ENCODE peak calls at places on chromosomes 5 and 9, in ten cellular contexts. One of them, this sample, is unnamed.

GRCh38 chr9:105401651-105402050 is 46.2 kb upstream of the FSD1L start:
- DNase-seq in T-helper 1 cell: no peak
- DNase-seq in A549: peak
- DNase-seq in head of caudate nucleus: no peak
- DNase-seq in OCI-LY7: peak
- DNase-seq in stimulated activated CD4-positive, alpha-beta T cell treated with anti-CD3 and anti-CD28 coated beads, Interleukin-2, amount 100 ng/mL, for 48 hours: no peak
- DNase-seq in lower leg skin: no peak
- DNase-seq in esophagus squamous epithelium: no peak
- DNase-seq in GM23248: peak
- DNase-seq in heart left ventricle: no peak
- DNase-seq in this sample: no peak

GRCh38 chr5:20353481-20353880 is 365.5 kb upstream of the CDH18 start:
- DNase-seq in T-helper 1 cell: no peak
- DNase-seq in A549: no peak
- DNase-seq in head of caudate nucleus: no peak
- DNase-seq in OCI-LY7: no peak
- DNase-seq in stimulated activated CD4-positive, alpha-beta T cell treated with anti-CD3 and anti-CD28 coated beads, Interleukin-2, amount 100 ng/mL, for 48 hours: no peak
- DNase-seq in lower leg skin: no peak
- DNase-seq in esophagus squamous epithelium: no peak
- DNase-seq in GM23248: no peak
- DNase-seq in heart left ventricle: no peak
- DNase-seq in this sample: no peak

GRCh38 chr9:133715295-133715865 is 22.8 kb downstream of the SARDH start:
- DNase-seq in T-helper 1 cell: no peak
- DNase-seq in A549: no peak
- DNase-seq in head of caudate nucleus: no peak
- DNase-seq in OCI-LY7: no peak
- DNase-seq in stimulated activated CD4-positive, alpha-beta T cell treated with anti-CD3 and anti-CD28 coated beads, Interleukin-2, amount 100 ng/mL, for 48 hours: no peak
- DNase-seq in lower leg skin: no peak
- DNase-seq in esophagus squamous epithelium: no peak
- DNase-seq in GM23248: no peak
- DNase-seq in heart left ventricle: peak
- DNase-seq in this sample: no peak

GRCh38 chr5:115267617-115268016 is 4.9 kb upstream of the PGGT1B start:
- DNase-seq in T-helper 1 cell: no peak
- DNase-seq in A549: no peak
- DNase-seq in head of caudate nucleus: no peak
- DNase-seq in OCI-LY7: no peak
- DNase-seq in stimulated activated CD4-positive, alpha-beta T cell treated with anti-CD3 and anti-CD28 coated beads, Interleukin-2, amount 100 ng/mL, for 48 hours: no peak
- DNase-seq in lower leg skin: no peak
- DNase-seq in esophagus squamous epithelium: no peak
- DNase-seq in GM23248: peak
- DNase-seq in heart left ventricle: no peak
- DNase-seq in this sample: no peak

GRCh38 chr5:158522761-158523160 is 577.0 kb downstream of the EBF1 start:
- DNase-seq in T-helper 1 cell: no peak
- DNase-seq in A549: no peak
- DNase-seq in head of caudate nucleus: no peak
- DNase-seq in OCI-LY7: no peak
- DNase-seq in stimulated activated CD4-positive, alpha-beta T cell treated with anti-CD3 and anti-CD28 coated beads, Interleukin-2, amount 100 ng/mL, for 48 hours: no peak
- DNase-seq in lower leg skin: no peak
- DNase-seq in esophagus squamous epithelium: no peak
- DNase-seq in GM23248: peak
- DNase-seq in heart left ventricle: peak
- DNase-seq in this sample: no peak

GRCh38 chr9:95506692-95507455 is 9.9 kb downstream of the PTCH1 start:
- DNase-seq in T-helper 1 cell: no peak
- DNase-seq in A549: peak
- DNase-seq in head of caudate nucleus: peak
- DNase-seq in OCI-LY7: peak
- DNase-seq in stimulated activated CD4-positive, alpha-beta T cell treated with anti-CD3 and anti-CD28 coated beads, Interleukin-2, amount 100 ng/mL, for 48 hours: no peak
- DNase-seq in lower leg skin: peak
- DNase-seq in esophagus squamous epithelium: no peak
- DNase-seq in GM23248: peak
- DNase-seq in heart left ventricle: peak
- DNase-seq in this sample: no peak

GRCh38 chr9:131185924-131186323 is 60.5 kb downstream of the NUP214 start:
- DNase-seq in T-helper 1 cell: no peak
- DNase-seq in A549: no peak
- DNase-seq in head of caudate nucleus: no peak
- DNase-seq in OCI-LY7: no peak
- DNase-seq in stimulated activated CD4-positive, alpha-beta T cell treated with anti-CD3 and anti-CD28 coated beads, Interleukin-2, amount 100 ng/mL, for 48 hours: no peak
- DNase-seq in lower leg skin: no peak
- DNase-seq in esophagus squamous epithelium: no peak
- DNase-seq in GM23248: no peak
- DNase-seq in heart left ventricle: no peak
- DNase-seq in this sample: no peak

GRCh38 chr5:179967489-179967888 is 59.8 kb upstream of the TBC1D9B start:
- DNase-seq in T-helper 1 cell: no peak
- DNase-seq in A549: no peak
- DNase-seq in head of caudate nucleus: no peak
- DNase-seq in OCI-LY7: no peak
- DNase-seq in stimulated activated CD4-positive, alpha-beta T cell treated with anti-CD3 and anti-CD28 coated beads, Interleukin-2, amount 100 ng/mL, for 48 hours: no peak
- DNase-seq in lower leg skin: no peak
- DNase-seq in esophagus squamous epithelium: no peak
- DNase-seq in GM23248: no peak
- DNase-seq in heart left ventricle: no peak
- DNase-seq in this sample: peak

GRCh38 chr5:173704615-173705511 is 88.4 kb upstream of the BOD1 start:
- DNase-seq in T-helper 1 cell: no peak
- DNase-seq in A549: no peak
- DNase-seq in head of caudate nucleus: peak
- DNase-seq in OCI-LY7: no peak
- DNase-seq in stimulated activated CD4-positive, alpha-beta T cell treated with anti-CD3 and anti-CD28 coated beads, Interleukin-2, amount 100 ng/mL, for 48 hours: no peak
- DNase-seq in lower leg skin: no peak
- DNase-seq in esophagus squamous epithelium: no peak
- DNase-seq in GM23248: no peak
- DNase-seq in heart left ventricle: peak
- DNase-seq in this sample: no peak

GRCh38 chr5:73591698-73592501 is 26.4 kb downstream of the UTP15 start:
- DNase-seq in T-helper 1 cell: no peak
- DNase-seq in A549: peak
- DNase-seq in head of caudate nucleus: no peak
- DNase-seq in OCI-LY7: no peak
- DNase-seq in stimulated activated CD4-positive, alpha-beta T cell treated with anti-CD3 and anti-CD28 coated beads, Interleukin-2, amount 100 ng/mL, for 48 hours: no peak
- DNase-seq in lower leg skin: no peak
- DNase-seq in esophagus squamous epithelium: no peak
- DNase-seq in GM23248: peak
- DNase-seq in heart left ventricle: no peak
- DNase-seq in this sample: no peak

GRCh38 chr5:151063136-151063544 is 17.7 kb downstream of the TNIP1 start:
- DNase-seq in T-helper 1 cell: no peak
- DNase-seq in A549: peak
- DNase-seq in head of caudate nucleus: no peak
- DNase-seq in OCI-LY7: no peak
- DNase-seq in stimulated activated CD4-positive, alpha-beta T cell treated with anti-CD3 and anti-CD28 coated beads, Interleukin-2, amount 100 ng/mL, for 48 hours: no peak
- DNase-seq in lower leg skin: no peak
- DNase-seq in esophagus squamous epithelium: no peak
- DNase-seq in GM23248: peak
- DNase-seq in heart left ventricle: peak
- DNase-seq in this sample: no peak

GRCh38 chr9:99000480-99001395 is 57.0 kb downstream of the COL15A1 start:
- DNase-seq in T-helper 1 cell: peak
- DNase-seq in A549: peak
- DNase-seq in head of caudate nucleus: peak
- DNase-seq in OCI-LY7: peak
- DNase-seq in stimulated activated CD4-positive, alpha-beta T cell treated with anti-CD3 and anti-CD28 coated beads, Interleukin-2, amount 100 ng/mL, for 48 hours: no peak
- DNase-seq in lower leg skin: no peak
- DNase-seq in esophagus squamous epithelium: no peak
- DNase-seq in GM23248: peak
- DNase-seq in heart left ventricle: no peak
- DNase-seq in this sample: peak

GRCh38 chr5:9288234-9288633 is 257.6 kb downstream of the SEMA5A start:
- DNase-seq in T-helper 1 cell: no peak
- DNase-seq in A549: no peak
- DNase-seq in head of caudate nucleus: peak
- DNase-seq in OCI-LY7: no peak
- DNase-seq in stimulated activated CD4-positive, alpha-beta T cell treated with anti-CD3 and anti-CD28 coated beads, Interleukin-2, amount 100 ng/mL, for 48 hours: no peak
- DNase-seq in lower leg skin: no peak
- DNase-seq in esophagus squamous epithelium: no peak
- DNase-seq in GM23248: peak
- DNase-seq in heart left ventricle: peak
- DNase-seq in this sample: no peak

GRCh38 chr9:73151653-73152382 is at the start of gene ANXA1:
- DNase-seq in T-helper 1 cell: no peak
- DNase-seq in A549: peak
- DNase-seq in head of caudate nucleus: no peak
- DNase-seq in OCI-LY7: no peak
- DNase-seq in stimulated activated CD4-positive, alpha-beta T cell treated with anti-CD3 and anti-CD28 coated beads, Interleukin-2, amount 100 ng/mL, for 48 hours: no peak
- DNase-seq in lower leg skin: no peak
- DNase-seq in esophagus squamous epithelium: no peak
- DNase-seq in GM23248: peak
- DNase-seq in heart left ventricle: no peak
- DNase-seq in this sample: no peak

GRCh38 chr5:111738118-111738517 is 18.9 kb downstream of the NREP start:
- DNase-seq in T-helper 1 cell: no peak
- DNase-seq in A549: no peak
- DNase-seq in head of caudate nucleus: no peak
- DNase-seq in OCI-LY7: peak
- DNase-seq in stimulated activated CD4-positive, alpha-beta T cell treated with anti-CD3 and anti-CD28 coated beads, Interleukin-2, amount 100 ng/mL, for 48 hours: no peak
- DNase-seq in lower leg skin: no peak
- DNase-seq in esophagus squamous epithelium: no peak
- DNase-seq in GM23248: no peak
- DNase-seq in heart left ventricle: no peak
- DNase-seq in this sample: no peak

GRCh38 chr5:55925181-55925580 is 69.6 kb downstream of the IL6ST start:
- DNase-seq in T-helper 1 cell: no peak
- DNase-seq in A549: no peak
- DNase-seq in head of caudate nucleus: no peak
- DNase-seq in OCI-LY7: no peak
- DNase-seq in stimulated activated CD4-positive, alpha-beta T cell treated with anti-CD3 and anti-CD28 coated beads, Interleukin-2, amount 100 ng/mL, for 48 hours: no peak
- DNase-seq in lower leg skin: peak
- DNase-seq in esophagus squamous epithelium: no peak
- DNase-seq in GM23248: no peak
- DNase-seq in heart left ventricle: no peak
- DNase-seq in this sample: no peak

GRCh38 chr5:63055421-63055820 is 476.8 kb downstream of the LRRC70 start:
- DNase-seq in T-helper 1 cell: no peak
- DNase-seq in A549: peak
- DNase-seq in head of caudate nucleus: no peak
- DNase-seq in OCI-LY7: no peak
- DNase-seq in stimulated activated CD4-positive, alpha-beta T cell treated with anti-CD3 and anti-CD28 coated beads, Interleukin-2, amount 100 ng/mL, for 48 hours: no peak
- DNase-seq in lower leg skin: no peak
- DNase-seq in esophagus squamous epithelium: no peak
- DNase-seq in GM23248: no peak
- DNase-seq in heart left ventricle: no peak
- DNase-seq in this sample: no peak

GRCh38 chr9:36327903-36328302 is 69.7 kb upstream of the GNE start:
- DNase-seq in T-helper 1 cell: no peak
- DNase-seq in A549: no peak
- DNase-seq in head of caudate nucleus: no peak
- DNase-seq in OCI-LY7: no peak
- DNase-seq in stimulated activated CD4-positive, alpha-beta T cell treated with anti-CD3 and anti-CD28 coated beads, Interleukin-2, amount 100 ng/mL, for 48 hours: no peak
- DNase-seq in lower leg skin: no peak
- DNase-seq in esophagus squamous epithelium: no peak
- DNase-seq in GM23248: peak
- DNase-seq in heart left ventricle: no peak
- DNase-seq in this sample: no peak

GRCh38 chr9:84411647-84412267 is 71.2 kb upstream of the SLC28A3 start:
- DNase-seq in T-helper 1 cell: no peak
- DNase-seq in A549: no peak
- DNase-seq in head of caudate nucleus: no peak
- DNase-seq in OCI-LY7: no peak
- DNase-seq in stimulated activated CD4-positive, alpha-beta T cell treated with anti-CD3 and anti-CD28 coated beads, Interleukin-2, amount 100 ng/mL, for 48 hours: no peak
- DNase-seq in lower leg skin: no peak
- DNase-seq in esophagus squamous epithelium: no peak
- DNase-seq in GM23248: no peak
- DNase-seq in heart left ventricle: no peak
- DNase-seq in this sample: no peak

GRCh38 chr9:109122726-109123621 is 3.2 kb upstream of the TMEM245 start:
- DNase-seq in T-helper 1 cell: no peak
- DNase-seq in A549: no peak
- DNase-seq in head of caudate nucleus: no peak
- DNase-seq in OCI-LY7: peak
- DNase-seq in stimulated activated CD4-positive, alpha-beta T cell treated with anti-CD3 and anti-CD28 coated beads, Interleukin-2, amount 100 ng/mL, for 48 hours: no peak
- DNase-seq in lower leg skin: no peak
- DNase-seq in esophagus squamous epithelium: no peak
- DNase-seq in GM23248: no peak
- DNase-seq in heart left ventricle: no peak
- DNase-seq in this sample: no peak

GRCh38 chr5:142794527-142794926 is 24.4 kb downstream of the ARHGAP26 start:
- DNase-seq in T-helper 1 cell: no peak
- DNase-seq in A549: no peak
- DNase-seq in head of caudate nucleus: no peak
- DNase-seq in OCI-LY7: no peak
- DNase-seq in stimulated activated CD4-positive, alpha-beta T cell treated with anti-CD3 and anti-CD28 coated beads, Interleukin-2, amount 100 ng/mL, for 48 hours: no peak
- DNase-seq in lower leg skin: no peak
- DNase-seq in esophagus squamous epithelium: no peak
- DNase-seq in GM23248: no peak
- DNase-seq in heart left ventricle: no peak
- DNase-seq in this sample: no peak

GRCh38 chr5:150075233-150075632 is 11.1 kb downstream of the CSF1R start:
- DNase-seq in T-helper 1 cell: no peak
- DNase-seq in A549: no peak
- DNase-seq in head of caudate nucleus: peak
- DNase-seq in OCI-LY7: no peak
- DNase-seq in stimulated activated CD4-positive, alpha-beta T cell treated with anti-CD3 and anti-CD28 coated beads, Interleukin-2, amount 100 ng/mL, for 48 hours: no peak
- DNase-seq in lower leg skin: peak
- DNase-seq in esophagus squamous epithelium: no peak
- DNase-seq in GM23248: no peak
- DNase-seq in heart left ventricle: no peak
- DNase-seq in this sample: no peak

GRCh38 chr9:98855592-98855991 is 48.1 kb downstream of the GALNT12 start:
- DNase-seq in T-helper 1 cell: no peak
- DNase-seq in A549: no peak
- DNase-seq in head of caudate nucleus: no peak
- DNase-seq in OCI-LY7: no peak
- DNase-seq in stimulated activated CD4-positive, alpha-beta T cell treated with anti-CD3 and anti-CD28 coated beads, Interleukin-2, amount 100 ng/mL, for 48 hours: no peak
- DNase-seq in lower leg skin: no peak
- DNase-seq in esophagus squamous epithelium: no peak
- DNase-seq in GM23248: no peak
- DNase-seq in heart left ventricle: no peak
- DNase-seq in this sample: no peak

GRCh38 chr9:27462434-27462833 is 61.7 kb upstream of the IFNK start:
- DNase-seq in T-helper 1 cell: no peak
- DNase-seq in A549: peak
- DNase-seq in head of caudate nucleus: no peak
- DNase-seq in OCI-LY7: no peak
- DNase-seq in stimulated activated CD4-positive, alpha-beta T cell treated with anti-CD3 and anti-CD28 coated beads, Interleukin-2, amount 100 ng/mL, for 48 hours: no peak
- DNase-seq in lower leg skin: no peak
- DNase-seq in esophagus squamous epithelium: no peak
- DNase-seq in GM23248: no peak
- DNase-seq in heart left ventricle: no peak
- DNase-seq in this sample: no peak

GRCh38 chr5:103375863-103376591 is 117.5 kb downstream of the MACIR start:
- DNase-seq in T-helper 1 cell: no peak
- DNase-seq in A549: no peak
- DNase-seq in head of caudate nucleus: no peak
- DNase-seq in OCI-LY7: no peak
- DNase-seq in stimulated activated CD4-positive, alpha-beta T cell treated with anti-CD3 and anti-CD28 coated beads, Interleukin-2, amount 100 ng/mL, for 48 hours: no peak
- DNase-seq in lower leg skin: no peak
- DNase-seq in esophagus squamous epithelium: no peak
- DNase-seq in GM23248: no peak
- DNase-seq in heart left ventricle: no peak
- DNase-seq in this sample: peak